ENCODE peak calls at places on chromosomes 13 and 19, in eight cellular contexts. Z, X, N, U, A, D, G and I are unnamed samples.

GRCh38 chr19:10289836-10290438 is at the start of gene ICAM5:
- DNase-seq in Z (no peak), X (no peak), N (no peak), U (no peak), A (no peak), D (no peak), G (no peak), I (peak)

GRCh38 chr19:38173324-38174041 is 50.5 kb downstream of the DPF1 start:
- DNase-seq in Z (peak), X (peak), N (no peak), U (peak), A (peak), D (no peak), G (no peak), I (peak)

GRCh38 chr13:110319774-110320509 is 12.9 kb downstream of the COL4A2 start:
- DNase-seq in Z (no peak), X (peak), N (no peak), U (no peak), A (peak), D (no peak), G (no peak), I (no peak)

GRCh38 chr13:84902243-84902642 is 897.0 kb downstream of the SLITRK6 start:
- DNase-seq in Z (no peak), X (no peak), N (no peak), U (no peak), A (no peak), D (no peak), G (no peak), I (no peak)

GRCh38 chr19:10419200-10419645 is 1.1 kb upstream of the PDE4A start:
- DNase-seq in Z (no peak), X (no peak), N (no peak), U (no peak), A (no peak), D (no peak), G (no peak), I (no peak)

GRCh38 chr13:23322353-23323336 is 110.9 kb downstream of the SACS start:
- DNase-seq in Z (no peak), X (no peak), N (no peak), U (no peak), A (no peak), D (no peak), G (no peak), I (no peak)

GRCh38 chr19:55495646-55496349 is 7.6 kb downstream of the SSC5D start:
- DNase-seq in Z (no peak), X (no peak), N (no peak), U (no peak), A (no peak), D (no peak), G (no peak), I (no peak)

GRCh38 chr13:42807236-42807635 is 25.9 kb downstream of the FAM216B start:
- DNase-seq in Z (no peak), X (no peak), N (no peak), U (no peak), A (no peak), D (no peak), G (no peak), I (no peak)

GRCh38 chr13:105773887-105774538 is 761.4 kb downstream of the EFNB2 start:
- DNase-seq in Z (no peak), X (no peak), N (no peak), U (no peak), A (peak), D (no peak), G (no peak), I (peak)

GRCh38 chr19:51354742-51355148 is 11.4 kb downstream of the ETFB start:
- DNase-seq in Z (no peak), X (no peak), N (no peak), U (no peak), A (no peak), D (no peak), G (no peak), I (no peak)

GRCh38 chr19:46115396-46116109 is 8.9 kb downstream of the IGFL3 start:
- DNase-seq in Z (no peak), X (no peak), N (no peak), U (no peak), A (no peak), D (peak), G (no peak), I (no peak)

GRCh38 chr19:50489461-50490011 is 12.9 kb upstream of the GARIN5A start:
- DNase-seq in Z (no peak), X (no peak), N (no peak), U (no peak), A (no peak), D (no peak), G (no peak), I (no peak)

GRCh38 chr13:75480691-75481175 is 1.2 kb downstream of the TBC1D4 start:
- DNase-seq in Z (peak), X (peak), N (peak), U (peak), A (peak), D (peak), G (peak), I (peak)

GRCh38 chr13:36124236-36124822 is 6.9 kb downstream of the DCLK1 start:
- DNase-seq in Z (peak), X (no peak), N (no peak), U (no peak), A (peak), D (no peak), G (no peak), I (no peak)

GRCh38 chr19:52028780-52029123 is 573 bp upstream of the ZNF614 start:
- DNase-seq in Z (no peak), X (no peak), N (no peak), U (no peak), A (no peak), D (no peak), G (no peak), I (no peak)

GRCh38 chr13:20684535-20684934 is 19.0 kb upstream of the IL17D start:
- DNase-seq in Z (no peak), X (no peak), N (no peak), U (no peak), A (no peak), D (no peak), G (no peak), I (no peak)

GRCh38 chr13:41284512-41285288 is 21.3 kb upstream of the MTRF1 start:
- DNase-seq in Z (no peak), X (no peak), N (no peak), U (no peak), A (peak), D (no peak), G (no peak), I (peak)

GRCh38 chr13:39159393-39159792 is 121.1 kb downstream of the NHLRC3 start:
- DNase-seq in Z (no peak), X (no peak), N (no peak), U (no peak), A (peak), D (no peak), G (no peak), I (no peak)

GRCh38 chr19:16293133-16294085 is 31.2 kb upstream of the KLF2 start:
- DNase-seq in Z (peak), X (peak), N (peak), U (peak), A (peak), D (peak), G (peak), I (no peak)

GRCh38 chr13:31044658-31045620 is 112.5 kb downstream of the TEX26 start:
- DNase-seq in Z (no peak), X (no peak), N (no peak), U (no peak), A (peak), D (no peak), G (peak), I (no peak)

GRCh38 chr19:47405197-47405550 is 14.2 kb downstream of the MEIS3 start:
- DNase-seq in Z (no peak), X (no peak), N (no peak), U (no peak), A (no peak), D (no peak), G (no peak), I (no peak)

GRCh38 chr19:47542030-47542475 is 27.2 kb upstream of the NAPA start:
- DNase-seq in Z (peak), X (no peak), N (no peak), U (no peak), A (no peak), D (peak), G (no peak), I (no peak)

GRCh38 chr19:7706662-7707454 is 4.9 kb upstream of the FCER2 start:
- DNase-seq in Z (no peak), X (no peak), N (peak), U (no peak), A (no peak), D (no peak), G (no peak), I (no peak)

GRCh38 chr13:109835321-109835720 is 48.9 kb upstream of the IRS2 start:
- DNase-seq in Z (no peak), X (no peak), N (no peak), U (no peak), A (no peak), D (no peak), G (no peak), I (no peak)

GRCh38 chr13:30585748-30586262 is 31.9 kb upstream of the USPL1 start:
- DNase-seq in Z (no peak), X (no peak), N (no peak), U (no peak), A (no peak), D (no peak), G (no peak), I (no peak)

GRCh38 chr13:41313117-41313516 is 2.0 kb downstream of the NAA16 start:
- DNase-seq in Z (no peak), X (no peak), N (no peak), U (no peak), A (no peak), D (no peak), G (no peak), I (no peak)

GRCh38 chr19:41877490-41877876 is 404 bp downstream of the CD79A start:
- DNase-seq in Z (no peak), X (no peak), N (no peak), U (no peak), A (no peak), D (no peak), G (no peak), I (no peak)

GRCh38 chr13:85665286-85665685 is 133.9 kb downstream of the SLITRK6 start:
- DNase-seq in Z (no peak), X (no peak), N (no peak), U (no peak), A (no peak), D (no peak), G (no peak), I (no peak)

GRCh38 chr19:42255766-42256750 is 1.1 kb upstream of the ERF start:
- DNase-seq in Z (peak), X (peak), N (peak), U (peak), A (peak), D (peak), G (peak), I (no peak)

GRCh38 chr19:19594371-19594770 is 24.1 kb downstream of the PBX4 start:
- DNase-seq in Z (no peak), X (no peak), N (no peak), U (no peak), A (no peak), D (no peak), G (no peak), I (no peak)

GRCh38 chr19:49875801-49876421 is 1.2 kb downstream of the AKT1S1 start:
- DNase-seq in Z (peak), X (peak), N (peak), U (peak), A (peak), D (peak), G (peak), I (no peak)

GRCh38 chr19:51138549-51138979 is 3.5 kb upstream of the SIGLEC7 start:
- DNase-seq in Z (peak), X (peak), N (no peak), U (peak), A (no peak), D (no peak), G (no peak), I (no peak)

GRCh38 chr13:59472134-59472533 is 691.6 kb downstream of the DIAPH3 start:
- DNase-seq in Z (no peak), X (no peak), N (no peak), U (no peak), A (no peak), D (no peak), G (no peak), I (no peak)

GRCh38 chr19:47228168-47228936 is 2.6 kb downstream of the BBC3 start:
- DNase-seq in Z (peak), X (peak), N (peak), U (peak), A (no peak), D (peak), G (peak), I (no peak)

GRCh38 chr13:37679043-37679442 is 80.5 kb upstream of the POSTN start:
- DNase-seq in Z (no peak), X (no peak), N (no peak), U (no peak), A (no peak), D (no peak), G (no peak), I (no peak)
- TF ChIP-seq CTCF in Z (no peak), X (no peak), N (no peak), U (no peak), A (no peak), D (no peak), G (no peak), I (peak)

DNA sequence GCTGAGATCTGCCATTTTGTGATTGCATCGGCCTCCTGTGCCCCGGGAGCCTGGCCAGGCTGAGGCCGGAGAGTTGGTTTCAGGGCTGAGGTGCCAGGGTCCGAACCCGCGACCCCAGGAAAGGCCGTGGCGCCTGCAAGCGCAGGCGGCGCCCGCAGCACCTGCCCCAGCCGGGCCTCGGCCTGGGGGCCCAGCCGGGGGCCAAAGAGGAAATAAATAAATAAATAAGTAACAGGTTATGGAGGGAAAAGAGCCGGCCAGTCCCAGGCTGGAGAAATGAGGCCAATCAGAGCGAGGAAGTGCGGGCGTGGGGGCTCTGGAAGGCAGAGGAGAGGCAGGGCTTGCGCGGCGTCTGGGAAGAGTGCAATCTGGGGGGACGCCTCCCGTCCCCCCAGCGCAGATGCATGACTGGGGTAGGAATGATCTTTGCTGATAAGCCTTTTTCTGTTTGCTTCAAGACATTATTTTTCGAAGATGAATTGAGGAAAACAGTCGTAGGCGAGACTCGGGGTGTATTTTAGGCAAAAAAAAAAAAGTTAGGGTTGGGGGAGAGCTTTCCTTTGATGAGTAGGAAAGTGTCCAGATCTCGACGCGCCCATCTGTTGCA is 145.6 kb upstream of the ZNF536 start:
- DNase-seq in Z (no peak), X (no peak), N (no peak), U (no peak), A (no peak), D (no peak), G (no peak), I (no peak)
- H3K4me3 ChIP-seq in Z (peak), X (peak), N (no peak), U (peak), A (no peak), D (peak), G (peak), I (no peak)

GRCh38 chr13:102729560-102730275 is 34.9 kb upstream of the METTL21C start:
- DNase-seq in Z (no peak), X (no peak), N (no peak), U (no peak), A (peak), D (no peak), G (no peak), I (no peak)
- H3K27ac ChIP-seq in Z (no peak), X (no peak), N (no peak), U (no peak), A (peak), D (no peak), G (no peak), I (peak)

DNA sequence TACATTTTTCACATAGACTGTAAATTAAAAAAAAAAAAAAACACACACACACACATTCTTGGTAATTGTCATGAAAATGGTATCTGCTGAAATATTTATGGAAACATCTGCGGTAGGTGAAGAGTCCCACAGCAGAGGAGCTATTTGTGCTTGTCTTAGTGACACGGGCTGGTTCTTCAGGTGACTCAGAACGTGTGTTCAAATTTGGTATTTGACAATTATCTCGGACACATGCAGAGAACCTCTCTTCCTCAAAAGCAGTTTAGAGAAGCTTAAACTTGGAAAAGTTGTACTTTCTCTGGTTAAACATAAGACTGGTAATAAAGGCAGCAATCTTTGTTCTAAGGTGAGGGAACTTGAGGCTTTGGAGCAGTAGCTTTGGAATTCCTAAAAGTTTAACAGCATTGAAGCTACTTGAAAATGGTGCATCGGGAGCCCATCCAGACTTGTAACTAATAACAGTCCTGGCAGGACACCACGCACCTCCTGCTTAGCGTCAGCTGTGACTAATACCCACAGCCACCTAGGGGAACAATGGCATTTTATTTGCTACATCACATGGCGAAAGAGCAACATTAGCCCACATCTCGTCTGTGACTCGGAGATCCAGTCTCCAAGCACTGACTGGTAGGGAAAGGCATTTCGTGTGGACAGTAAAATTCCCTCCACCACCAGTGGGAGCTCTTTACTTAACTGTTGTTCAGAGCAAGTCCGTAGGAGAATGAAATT is 1505.1 kb upstream of the SLC10A2 start:
- DNase-seq in Z (peak), X (peak), N (no peak), U (no peak), A (peak), D (peak), G (peak), I (no peak)
- TF ChIP-seq CTCF in Z (peak), X (peak), N (peak), U (peak), A (peak), D (peak), G (peak), I (peak)

GRCh38 chr19:6424190-6424938 is at the start of gene KHSRP:
- DNase-seq in Z (no peak), X (no peak), N (no peak), U (peak), A (no peak), D (peak), G (no peak), I (no peak)

GRCh38 chr19:6423499-6424189 is 967 bp downstream of the KHSRP start:
- DNase-seq in Z (no peak), X (no peak), N (no peak), U (no peak), A (peak), D (peak), G (peak), I (no peak)

GRCh38 chr19:6425732-6426686 is 1.4 kb upstream of the KHSRP start:
- DNase-seq in Z (no peak), X (no peak), N (no peak), U (no peak), A (no peak), D (peak), G (no peak), I (no peak)

GRCh38 chr19:6427131-6427530 is 2.5 kb upstream of the KHSRP start:
- DNase-seq in Z (no peak), X (no peak), N (no peak), U (no peak), A (no peak), D (no peak), G (no peak), I (no peak)

GRCh38 chr19:6424939-6425731 is 524 bp upstream of the KHSRP start:
- DNase-seq in Z (peak), X (peak), N (peak), U (peak), A (peak), D (peak), G (peak), I (peak)
- H3K4me3 ChIP-seq in Z (peak), X (peak), N (no peak), U (peak), A (no peak), D (no peak), G (peak), I (peak)

GRCh38 chr19:31128291-31128690 is 220.9 kb downstream of the TSHZ3 start:
- DNase-seq in Z (no peak), X (no peak), N (no peak), U (no peak), A (no peak), D (no peak), G (no peak), I (no peak)
- H3K27ac ChIP-seq in Z (no peak), X (no peak), N (no peak), U (no peak), A (no peak), D (no peak), G (no peak), I (peak)